ENCODE peak calls at places on chromosome 3, in six cellular contexts. M is MM.1S, V is GM23248, N is PC-3, S is HCT116, F is Karpas-422. E is an unnamed sample.

GRCh38 chr3:35832140-35832571 is 192.8 kb downstream of the ARPP21 start:
- DNase-seq in M (no peak), V (no peak), N (no peak), S (no peak), F (no peak), E (no peak)

GRCh38 chr3:150253622-150254021 is 154.5 kb upstream of the TSC22D2 start:
- DNase-seq in M (no peak), V (no peak), N (peak; percentile 49), S (no peak), F (no peak), E (no peak)

GRCh38 chr3:30811174-30811795 is 83.2 kb downstream of the GADL1 start:
- DNase-seq in M (no peak), V (no peak), N (no peak), S (no peak), F (no peak), E (no peak)

GRCh38 chr3:171283248-171284222 is 176.7 kb downstream of the TNIK start:
- DNase-seq in M (no peak), V (no peak), N (no peak), S (no peak), F (no peak), E (no peak)

GRCh38 chr3:27467545-27467944 is 16.6 kb downstream of the SLC4A7 start:
- DNase-seq in M (peak; percentile 53), V (peak; percentile 74), N (peak; percentile 72), S (no peak), F (peak; percentile 70), E (peak; percentile 39)

GRCh38 chr3:45227131-45227819 is 1.2 kb upstream of the TMEM158 start:
- DNase-seq in M (no peak), V (peak; percentile 16), N (no peak), S (no peak), F (no peak), E (no peak)

GRCh38 chr3:58065700-58066167 is 57.5 kb downstream of the FLNB start:
- DNase-seq in M (no peak), V (no peak), N (no peak), S (no peak), F (no peak), E (no peak)

GRCh38 chr3:48240000-48240710 is 749 bp upstream of the ZNF589 start:
- DNase-seq in M (no peak), V (no peak), N (no peak), S (no peak), F (peak; percentile 79), E (no peak)

GRCh38 chr3:37953995-37954394 is 36.6 kb upstream of the VILL start:
- DNase-seq in M (no peak), V (no peak), N (no peak), S (no peak), F (no peak), E (no peak)

GRCh38 chr3:36166477-36166876 is 213.8 kb upstream of the STAC start:
- DNase-seq in M (no peak), V (peak; percentile 91), N (peak; percentile 97), S (peak; percentile 15), F (no peak), E (no peak)

GRCh38 chr3:169237181-169237580 is 426.3 kb downstream of the MECOM start:
- DNase-seq in M (no peak), V (peak; percentile 49), N (no peak), S (no peak), F (no peak), E (no peak)

GRCh38 chr3:23685484-23686258 is 120.1 kb upstream of the UBE2E1 start:
- DNase-seq in M (no peak), V (peak; percentile 98), N (peak; percentile 100), S (peak; percentile 99), F (no peak), E (peak; percentile 65)

GRCh38 chr3:117524890-117525289 is 815.3 kb downstream of the TUSC7 start:
- DNase-seq in M (no peak), V (peak; percentile 72), N (no peak), S (no peak), F (no peak), E (no peak)

GRCh38 chr3:109089265-109089664 is 28.7 kb downstream of the MORC1 start:
- DNase-seq in M (no peak), V (no peak), N (no peak), S (no peak), F (no peak), E (no peak)

GRCh38 chr3:71227344-71227743 is 356.2 kb downstream of the FOXP1 start:
- DNase-seq in M (no peak), V (no peak), N (no peak), S (no peak), F (no peak), E (no peak)
- H3K9ac ChIP-seq in M (no peak overlapping the region), V (no peak overlapping the region), N (no peak overlapping the region), S (no peak overlapping the region), F (no peak overlapping the region), E (no peak overlapping the region)

DNA sequence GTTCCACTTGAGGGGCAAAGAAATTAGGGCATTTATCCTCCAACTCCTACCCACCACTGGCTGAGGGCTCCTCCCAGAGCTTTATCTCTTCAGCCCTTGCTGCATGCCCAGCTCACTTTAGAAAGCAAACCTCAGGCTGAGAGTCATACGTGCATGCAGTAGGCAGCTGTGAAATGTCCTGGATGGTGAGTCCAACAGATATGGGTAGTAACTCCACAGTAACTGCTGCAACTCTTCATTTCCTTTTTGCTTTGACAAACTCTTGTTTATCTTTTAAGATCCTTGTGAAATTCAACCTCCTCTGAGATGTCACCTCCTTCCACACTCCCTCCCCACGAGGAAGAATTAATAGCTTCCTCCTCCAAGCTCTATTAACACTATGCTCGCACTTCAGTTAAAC is 35.9 kb upstream of the CTNNB1 start:
- DNase-seq in M (no peak), V (no peak), N (no peak), S (no peak), F (no peak), E (no peak)
- H3K9me2 ChIP-seq in M (no peaks in the 10 kb centered on the region), V (no peaks in the 10 kb centered on the region), N (no peaks in the 10 kb centered on the region), S (no peaks in the 10 kb centered on the region), F (no peaks in the 10 kb centered on the region), E (no peaks in the 10 kb centered on the region)

GRCh38 chr3:184132947-184133346 is 2.2 kb upstream of the EIF2B5 start:
- DNase-seq in M (no peak), V (no peak), N (no peak), S (no peak), F (no peak), E (no peak)

GRCh38 chr3:184135911-184136260 is 728 bp downstream of the EIF2B5 start:
- DNase-seq in M (no peak), V (no peak), N (no peak), S (no peak), F (no peak), E (no peak)

GRCh38 chr3:184133840-184134745 is 1.1 kb upstream of the EIF2B5 start:
- DNase-seq in M (peak; percentile 85), V (peak; percentile 93), N (peak; percentile 95), S (peak; percentile 85), F (peak; percentile 91), E (peak; percentile 79)

GRCh38 chr3:184135149-184135910 is at the start of gene EIF2B5:
- DNase-seq in M (peak; percentile 97), V (peak; percentile 91), N (peak; percentile 87), S (peak; percentile 89), F (peak; percentile 98), E (peak; percentile 93)

DNA sequence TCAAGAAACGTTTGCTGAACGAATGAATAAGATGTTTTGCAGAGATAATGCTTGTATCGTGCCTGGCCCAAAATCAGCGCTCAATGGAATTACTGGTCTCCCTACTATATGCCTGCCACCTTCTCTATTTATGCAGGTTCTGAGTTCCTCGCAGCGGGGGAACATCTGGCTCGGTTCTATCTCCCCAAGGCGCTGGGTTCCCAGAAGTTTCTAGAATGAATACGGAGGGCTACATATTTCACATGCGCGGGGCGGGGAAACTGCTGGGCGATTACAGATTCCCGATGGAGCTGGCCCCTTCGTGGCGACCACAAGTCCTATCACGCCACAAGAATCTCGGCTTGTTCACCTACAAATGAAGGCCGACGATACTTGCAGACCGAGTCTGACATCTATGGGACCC is 411 bp upstream of the EIF2B5 start:
- DNase-seq in M (no peak), V (peak; percentile 66), N (no peak), S (no peak), F (peak; percentile 76), E (no peak)
- H3K9ac ChIP-seq in M (peak overlapping the region; percentile 89), V (peak overlapping the region; percentile 87), N (peak overlapping the region; percentile 95), S (peak overlapping the region; percentile 89), F (peak overlapping the region; percentile 88), E (peak overlapping the region; percentile 92)

GRCh38 chr3:41164776-41165175 is 34.5 kb upstream of the CTNNB1 start:
- DNase-seq in M (no peak), V (no peak), N (no peak), S (no peak), F (no peak), E (no peak)

GRCh38 chr3:41158947-41159346 is 40.4 kb upstream of the CTNNB1 start:
- DNase-seq in M (no peak), V (no peak), N (peak; percentile 94), S (no peak), F (no peak), E (no peak)

GRCh38 chr3:41162981-41163380 is 36.3 kb upstream of the CTNNB1 start:
- DNase-seq in M (no peak), V (no peak), N (no peak), S (no peak), F (no peak), E (no peak)

GRCh38 chr3:41159581-41160189 is 39.6 kb upstream of the CTNNB1 start:
- DNase-seq in M (no peak), V (no peak), N (peak; percentile 91), S (peak; percentile 41), F (no peak), E (no peak)

DNA sequence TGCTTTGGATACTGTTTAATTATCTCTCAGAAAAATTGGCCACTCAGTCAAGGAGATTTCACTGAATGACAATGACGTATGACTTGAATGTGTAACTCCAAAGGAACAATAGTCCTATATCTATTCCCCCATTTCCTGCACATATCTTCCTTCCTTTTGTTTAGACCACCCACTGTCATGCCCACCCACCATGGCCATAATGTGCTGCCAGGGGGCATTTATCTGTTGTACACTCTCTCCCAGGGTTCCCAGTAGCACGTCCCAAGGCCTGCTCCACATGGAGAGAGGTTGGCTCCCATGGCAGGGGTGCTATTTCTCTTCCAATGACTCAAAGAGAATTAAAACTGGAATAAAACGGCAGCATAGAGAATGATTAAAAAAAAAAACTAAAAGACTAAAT is 36.8 kb upstream of the CTNNB1 start:
- DNase-seq in M (no peak), V (no peak), N (no peak), S (no peak), F (no peak), E (no peak)
- H3K9me2 ChIP-seq in M (no peaks in the 10 kb centered on the region), V (no peaks in the 10 kb centered on the region), N (no peaks in the 10 kb centered on the region), S (no peaks in the 10 kb centered on the region), F (no peaks in the 10 kb centered on the region), E (no peaks in the 10 kb centered on the region)